ENCODE peak calls at places on chromosomes 1 and 21, in five cellular contexts. K, Z, U, R and J are unnamed samples. For H3K36me3, the result is how much of the 10 kb centered on the place peaks cover.

GRCh38 chr1:55071477-55071876 is 32.1 kb downstream of the PCSK9 start:
- DNase-seq in U (peak), K (peak), Z (no peak), R (peak), J (peak)

GRCh38 chr1:97247196-97247595 is 525.6 kb downstream of the PTBP2 start:
- DNase-seq in K (peak), Z (no peak), U (no peak), R (peak), J (no peak)

GRCh38 chr21:37370152-37371040 is 3.8 kb downstream of the DYRK1A start:
- DNase-seq in K (peak), R (peak), Z (peak), U (peak), J (peak)

GRCh38 chr1:14876747-14877146 is 276.8 kb upstream of the TMEM51 start:
- DNase-seq in Z (no peak), K (no peak), U (no peak), R (no peak), J (peak)

GRCh38 chr1:204255966-204256365 is 42.2 kb upstream of the GOLT1A start:
- DNase-seq in R (peak), U (no peak), K (peak), Z (no peak), J (no peak)

GRCh38 chr1:187928288-187928687 is 1099.5 kb downstream of the PLA2G4A start:
- DNase-seq in R (peak), Z (no peak), K (peak), U (no peak), J (peak)

GRCh38 chr1:5996641-5997270 is 4.5 kb upstream of the NPHP4 start:
- DNase-seq in Z (no peak), R (no peak), K (no peak), U (no peak), J (no peak)

GRCh38 chr1:147292635-147293251 is 50.3 kb downstream of the CHD1L start:
- DNase-seq in K (peak), U (no peak), R (peak), Z (no peak), J (peak)

GRCh38 chr1:172397221-172397620 is 23.3 kb upstream of the C1orf105 start:
- DNase-seq in Z (no peak), K (peak), R (peak), U (no peak), J (peak)

GRCh38 chr1:245576323-245576722 is 421.5 kb downstream of the KIF26B start:
- DNase-seq in K (no peak), R (no peak), U (no peak), Z (no peak), J (no peak)

GRCh38 chr1:30977511-30977910 is 69.0 kb upstream of the SDC3 start:
- DNase-seq in Z (no peak), U (no peak), R (no peak), K (no peak), J (no peak)
- H3K36me3 ChIP-seq in Z (under half), U (half or more), R (under half), K (under half), J (under half)

DNA sequence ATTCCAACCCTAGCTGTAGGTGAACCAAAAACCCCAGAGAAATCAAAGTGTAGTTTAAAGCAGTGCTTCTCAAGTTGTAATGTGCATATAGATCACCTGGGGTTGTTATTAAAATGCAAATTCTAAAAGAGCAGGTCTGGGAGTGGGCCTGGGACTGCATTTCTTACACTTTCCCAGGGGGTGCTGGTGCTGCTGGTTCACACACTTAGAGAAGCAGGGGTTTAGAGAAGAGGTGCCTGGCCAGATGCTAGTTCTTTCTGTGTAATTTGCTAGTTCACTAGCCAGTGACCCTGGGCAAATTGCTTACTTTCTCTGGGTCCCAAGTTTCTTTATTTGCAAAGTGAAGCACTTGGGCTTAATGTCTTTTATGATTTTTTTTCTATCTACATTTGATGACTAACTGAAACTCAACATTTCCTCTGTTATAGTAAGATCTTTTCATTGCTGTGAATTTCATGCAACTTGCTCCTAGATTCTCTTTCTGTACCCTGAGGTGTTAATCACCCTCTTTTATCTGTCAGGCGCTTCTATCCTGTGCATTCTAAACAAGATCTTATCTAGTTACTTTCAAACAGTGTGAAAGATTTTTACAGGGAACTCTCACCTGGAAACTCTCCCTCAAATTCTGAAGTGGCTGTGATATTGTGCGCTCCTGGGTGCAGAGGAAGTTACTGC is 141.9 kb upstream of the UBE2U start:
- DNase-seq in U (no peak), K (no peak), R (no peak), Z (no peak), J (no peak)
- TF ChIP-seq CTCF in U (no peak), K (no peak), R (no peak), Z (no peak), J (no peak)

GRCh38 chr21:38525454-38525853 is 27.2 kb upstream of the ERG start:
- DNase-seq in U (no peak), R (no peak), Z (no peak), K (no peak), J (no peak)
- H2AFZ ChIP-seq in U (no peak), R (no peak), Z (no peak), K (no peak), J (no peak)

GRCh38 chr1:36303650-36304360 is 2.4 kb upstream of the SH3D21 start:
- DNase-seq in Z (no peak), K (no peak), U (no peak), R (no peak), J (no peak)

GRCh38 chr1:36300526-36300925 is 5.6 kb upstream of the SH3D21 start:
- DNase-seq in K (no peak), U (no peak), R (no peak), Z (peak), J (peak)

GRCh38 chr1:36298640-36299039 is 7.5 kb upstream of the SH3D21 start:
- DNase-seq in R (no peak), Z (no peak), U (no peak), K (no peak), J (no peak)

GRCh38 chr1:36303244-36303643 is 2.9 kb upstream of the SH3D21 start:
- DNase-seq in R (no peak), Z (no peak), K (no peak), U (no peak), J (no peak)

GRCh38 chr1:36301220-36301619 is 4.9 kb upstream of the SH3D21 start:
- DNase-seq in Z (no peak), K (no peak), U (no peak), R (no peak), J (no peak)
- H3K36me3 ChIP-seq in Z (under half), K (under half), U (half or more), R (under half), J (under half)

DNA sequence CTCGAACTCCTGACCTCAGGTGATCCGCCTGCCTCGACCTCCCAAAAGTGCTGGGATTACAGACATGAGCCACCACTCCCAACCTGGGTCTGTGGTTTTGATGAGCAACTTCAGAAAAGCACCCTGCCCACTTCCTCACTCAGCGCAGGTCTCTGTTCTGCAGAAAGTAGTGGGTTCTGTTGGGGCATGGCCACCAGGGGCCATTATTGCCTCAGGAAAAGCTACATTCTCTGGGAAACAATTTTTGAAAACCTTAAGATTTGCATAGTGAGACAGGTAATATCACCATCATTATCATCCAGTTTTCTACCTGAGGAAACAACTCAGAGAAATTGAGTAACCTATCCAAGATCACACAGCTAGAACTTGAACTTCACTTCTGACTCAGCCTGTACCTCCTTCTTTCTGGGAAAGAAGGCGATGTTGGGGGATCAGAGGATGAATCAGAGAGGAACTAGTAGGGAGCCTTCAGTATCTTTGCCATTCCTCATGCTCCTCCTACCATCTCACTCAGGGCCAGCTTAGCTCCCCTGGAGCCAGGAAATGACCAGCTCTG is 7.1 kb upstream of the NES start:
- DNase-seq in U (no peak), R (no peak), Z (peak), K (no peak), J (peak)
- TF ChIP-seq CTCF in U (peak), R (no peak), Z (peak), K (no peak), J (peak)

GRCh38 chr1:177227978-177228720 is 57.4 kb downstream of the BRINP2 start:
- DNase-seq in K (no peak), U (no peak), Z (no peak), R (no peak), J (no peak)

GRCh38 chr1:177228721-177229088 is 57.9 kb downstream of the BRINP2 start:
- DNase-seq in U (no peak), Z (no peak), R (peak), K (peak), J (peak)

GRCh38 chr1:177235350-177235749 is 64.6 kb downstream of the BRINP2 start:
- DNase-seq in K (no peak), R (no peak), U (no peak), Z (no peak), J (no peak)

GRCh38 chr1:177230228-177231016 is 59.7 kb downstream of the BRINP2 start:
- DNase-seq in K (no peak), Z (no peak), U (no peak), R (no peak), J (no peak)

DNA sequence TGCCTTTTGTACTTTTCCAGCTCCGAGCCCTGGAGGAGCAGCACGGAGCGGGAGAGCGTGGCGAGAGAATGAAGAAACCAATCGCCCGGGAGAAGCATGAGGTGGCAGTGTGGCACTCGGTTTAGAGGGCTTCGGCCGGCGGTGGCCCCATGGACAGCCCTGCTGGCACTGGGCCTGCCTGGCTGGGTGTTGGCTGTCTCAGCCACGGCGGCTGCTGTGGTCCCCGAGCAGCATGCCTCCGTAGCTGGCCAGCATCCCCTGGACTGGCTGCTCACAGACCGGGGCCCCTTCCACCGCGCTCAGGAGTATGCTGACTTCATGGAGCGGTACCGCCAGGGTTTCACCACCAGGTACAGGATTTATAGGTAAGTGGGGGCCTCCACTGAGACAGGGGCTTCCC is 59.0 kb downstream of the BRINP2 start:
- DNase-seq in U (no peak), R (no peak), K (no peak), Z (no peak), J (no peak)
- H2AFZ ChIP-seq in U (no peak), R (no peak), K (no peak), Z (no peak), J (no peak)

DNA sequence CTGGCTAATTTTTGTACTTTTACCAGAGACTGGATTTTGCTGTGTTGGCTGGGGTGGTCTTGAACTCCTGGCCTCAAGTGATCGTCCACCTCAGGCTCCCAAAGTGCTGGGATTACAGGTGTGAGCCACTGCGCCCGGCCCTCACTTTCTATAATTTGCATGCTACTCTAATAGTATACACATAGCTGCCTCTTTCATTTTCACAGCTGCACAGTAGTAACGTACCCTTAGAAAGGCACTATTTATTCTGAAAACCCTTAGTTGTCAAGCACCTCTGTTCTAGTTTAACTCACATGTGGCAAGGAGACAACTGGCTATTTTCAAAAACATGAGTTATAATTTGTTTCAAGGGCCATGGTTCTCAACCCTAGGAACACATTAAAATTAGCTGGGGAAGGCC is 17.2 kb downstream of the TPM3 start:
- DNase-seq in Z (no peak), K (no peak), R (no peak), U (no peak), J (no peak)
- H3K36me3 ChIP-seq in Z (half or more), K (half or more), R (under half), U (half or more), J (under half)

GRCh38 chr21:33587792-33588484 is 546 bp downstream of the DONSON start:
- DNase-seq in K (peak), Z (no peak), R (peak), U (peak), J (peak)
- TF ChIP-seq CTCF in K (no peak), Z (no peak), R (no peak), U (peak), J (no peak)

DNA sequence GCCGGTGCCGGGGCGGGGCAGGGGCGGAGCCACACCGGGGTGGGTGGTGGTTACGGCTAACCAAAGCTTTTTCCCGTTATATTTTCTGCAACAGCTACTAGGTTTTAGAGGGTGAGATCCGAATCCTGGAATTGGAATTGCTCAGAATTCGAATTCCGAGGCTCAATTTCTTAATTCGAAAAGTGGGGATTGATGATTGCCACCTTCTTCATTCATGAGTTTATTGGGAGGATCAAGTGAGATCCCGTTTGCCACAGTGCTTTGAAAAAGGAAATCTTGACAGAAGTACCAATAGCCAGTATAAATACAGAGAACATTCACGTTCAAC is 207 bp upstream of the SVBP start:
- DNase-seq in K (no peak), Z (no peak), U (no peak), R (no peak), J (no peak)
- H2AFZ ChIP-seq in K (peak), Z (no peak), U (peak), R (peak), J (peak)